ENCODE peak calls at places on chromosomes 2 and 18, in four cellular contexts. K is activated CD4-positive, CD25-positive, alpha-beta regulatory T cell; R is T1000; U is nucleus accumbens. Q is an unnamed sample.

GRCh38 chr2:4763009-4763408 is 929.2 kb upstream of the SOX11 start:
- DNase-seq in K (no peak), R (no peak), U (no peak), Q (no peak)

GRCh38 chr18:23939366-23939765 is 75.2 kb upstream of the TTC39C start:
- DNase-seq in K (no peak), R (no peak), U (no peak), Q (no peak)

GRCh38 chr2:68828887-68829708 is 42.1 kb downstream of the BMP10 start:
- DNase-seq in K (no peak), R (peak), U (peak), Q (peak)

GRCh38 chr2:230160112-230160660 is 59.6 kb downstream of the SP110 start:
- DNase-seq in K (peak), R (no peak), U (no peak), Q (no peak)

GRCh38 chr2:86021396-86022378 is 84.0 kb downstream of the POLR1A start:
- DNase-seq in K (no peak), R (no peak), U (no peak), Q (no peak)

GRCh38 chr2:236131073-236131692 is 37.0 kb downstream of the GBX2 start:
- DNase-seq in K (no peak), R (no peak), U (no peak), Q (no peak)

GRCh38 chr2:98455494-98455976 is 10.9 kb downstream of the INPP4A start:
- DNase-seq in K (no peak), R (no peak), U (no peak), Q (no peak)

GRCh38 chr2:105398522-105399206 is at the start of gene FHL2:
- DNase-seq in K (peak), R (peak), U (no peak), Q (peak)

GRCh38 chr2:113246606-113247005 is 32.1 kb downstream of the PAX8 start:
- DNase-seq in K (no peak), R (no peak), U (no peak), Q (no peak)

GRCh38 chr18:9838144-9838877 is 47.5 kb upstream of the TXNDC2 start:
- DNase-seq in K (no peak), R (no peak), U (no peak), Q (no peak)

GRCh38 chr2:25347846-25348245 is 6.1 kb upstream of the DNMT3A start:
- DNase-seq in K (no peak), R (no peak), U (no peak), Q (no peak)

GRCh38 chr2:239229545-239230279 is 171.1 kb downstream of the HDAC4 start:
- DNase-seq in K (no peak), R (no peak), U (no peak), Q (no peak)

GRCh38 chr2:233822781-233823730 is 31.3 kb downstream of the HJURP start:
- DNase-seq in K (no peak), R (no peak), U (no peak), Q (peak)

GRCh38 chr2:133884739-133885381 is 316.6 kb upstream of the NCKAP5 start:
- DNase-seq in K (no peak), R (no peak), U (no peak), Q (no peak)

GRCh38 chr18:35477497-35477896 is 20.3 kb downstream of the INO80C start:
- DNase-seq in K (no peak), R (no peak), U (no peak), Q (no peak)

GRCh38 chr2:197286805-197287595 is 23.6 kb downstream of the ANKRD44 start:
- DNase-seq in K (no peak), R (no peak), U (no peak), Q (no peak)

GRCh38 chr2:138514173-138514572 is 12.6 kb downstream of the SPOPL start:
- DNase-seq in K (no peak), R (no peak), U (no peak), Q (no peak)

Q was measured in dorsolateral prefrontal cortex.